ENCODE peak calls at places on chromosomes 3 and 15, in ten cellular contexts. One of them, this sample, is unnamed.

GRCh38 chr3:155026999-155027591 is 53.0 kb upstream of the MME start:
- DNase-seq in fibroblast of lung: peak; percentile 63
- DNase-seq in GM23338: no peak
- DNase-seq in Peyer's patch: no peak
- DNase-seq in MM.1S: no peak
- DNase-seq in psoas muscle: no peak
- DNase-seq in endothelial cell of umbilical vein: peak; percentile 61
- DNase-seq in adrenal gland: no peak
- DNase-seq in H1: no peak
- DNase-seq in upper lobe of right lung: no peak
- DNase-seq in this sample: peak; percentile 5

GRCh38 chr3:184117649-184118048 is 17.5 kb upstream of the EIF2B5 start:
- DNase-seq in adrenal gland: no peak
- DNase-seq in GM23338: peak; percentile 21
- DNase-seq in Peyer's patch: no peak
- DNase-seq in psoas muscle: no peak
- DNase-seq in upper lobe of right lung: no peak
- DNase-seq in endothelial cell of umbilical vein: no peak
- DNase-seq in H1: no peak
- DNase-seq in MM.1S: no peak
- DNase-seq in fibroblast of lung: no peak
- DNase-seq in this sample: no peak

GRCh38 chr3:143897558-143898305 is 49.5 kb upstream of the SLC9A9 start:
- DNase-seq in fibroblast of lung: peak; percentile 74
- DNase-seq in psoas muscle: no peak
- DNase-seq in upper lobe of right lung: no peak
- DNase-seq in endothelial cell of umbilical vein: peak; percentile 24
- DNase-seq in H1: no peak
- DNase-seq in GM23338: peak; percentile 47
- DNase-seq in Peyer's patch: no peak
- DNase-seq in adrenal gland: no peak
- DNase-seq in MM.1S: no peak
- DNase-seq in this sample: no peak

GRCh38 chr3:125057186-125057850 is 1.5 kb upstream of the HEG1 start:
- DNase-seq in endothelial cell of umbilical vein: peak; percentile 83
- DNase-seq in psoas muscle: no peak
- DNase-seq in adrenal gland: peak; percentile 55
- DNase-seq in MM.1S: no peak
- DNase-seq in H1: no peak
- DNase-seq in fibroblast of lung: peak; percentile 68
- DNase-seq in GM23338: no peak
- DNase-seq in upper lobe of right lung: no peak
- DNase-seq in Peyer's patch: no peak
- DNase-seq in this sample: no peak

GRCh38 chr3:138184994-138185393 is 2.1 kb upstream of the ARMC8 start:
- DNase-seq in fibroblast of lung: peak; percentile 10
- DNase-seq in MM.1S: no peak
- DNase-seq in Peyer's patch: no peak
- DNase-seq in upper lobe of right lung: no peak
- DNase-seq in endothelial cell of umbilical vein: no peak
- DNase-seq in H1: no peak
- DNase-seq in adrenal gland: no peak
- DNase-seq in psoas muscle: no peak
- DNase-seq in GM23338: no peak
- DNase-seq in this sample: no peak

GRCh38 chr3:195549931-195550519 is 6.9 kb upstream of the PPP1R2 start:
- DNase-seq in MM.1S: peak; percentile 89
- DNase-seq in Peyer's patch: peak; percentile 94
- DNase-seq in adrenal gland: no peak
- DNase-seq in GM23338: no peak
- DNase-seq in endothelial cell of umbilical vein: peak; percentile 18
- DNase-seq in H1: no peak
- DNase-seq in fibroblast of lung: no peak
- DNase-seq in psoas muscle: no peak
- DNase-seq in upper lobe of right lung: no peak
- DNase-seq in this sample: no peak

GRCh38 chr15:88852476-88852875 is 42.9 kb downstream of the HAPLN3 start:
- DNase-seq in Peyer's patch: no peak
- DNase-seq in H1: no peak
- DNase-seq in psoas muscle: no peak
- DNase-seq in adrenal gland: no peak
- DNase-seq in MM.1S: no peak
- DNase-seq in upper lobe of right lung: no peak
- DNase-seq in GM23338: no peak
- DNase-seq in endothelial cell of umbilical vein: no peak
- DNase-seq in fibroblast of lung: no peak
- DNase-seq in this sample: no peak

GRCh38 chr3:119099785-119100184 is 46.2 kb upstream of the TEX55 start:
- DNase-seq in endothelial cell of umbilical vein: no peak
- DNase-seq in adrenal gland: no peak
- DNase-seq in upper lobe of right lung: no peak
- DNase-seq in H1: no peak
- DNase-seq in fibroblast of lung: no peak
- DNase-seq in MM.1S: no peak
- DNase-seq in GM23338: no peak
- DNase-seq in psoas muscle: no peak
- DNase-seq in Peyer's patch: no peak
- DNase-seq in this sample: no peak

GRCh38 chr15:67883228-67883773 is 43.5 kb upstream of the RNU6-1 start:
- DNase-seq in H1: no peak
- DNase-seq in endothelial cell of umbilical vein: no peak
- DNase-seq in adrenal gland: no peak
- DNase-seq in fibroblast of lung: no peak
- DNase-seq in psoas muscle: no peak
- DNase-seq in MM.1S: no peak
- DNase-seq in Peyer's patch: no peak
- DNase-seq in upper lobe of right lung: no peak
- DNase-seq in GM23338: no peak
- DNase-seq in this sample: no peak

GRCh38 chr15:59678171-59678570 is 10.9 kb downstream of the BNIP2 start:
- DNase-seq in psoas muscle: no peak
- DNase-seq in adrenal gland: no peak
- DNase-seq in GM23338: no peak
- DNase-seq in upper lobe of right lung: no peak
- DNase-seq in Peyer's patch: no peak
- DNase-seq in endothelial cell of umbilical vein: no peak
- DNase-seq in MM.1S: no peak
- DNase-seq in H1: no peak
- DNase-seq in fibroblast of lung: no peak
- DNase-seq in this sample: no peak

GRCh38 chr15:62603757-62604156 is 438.7 kb upstream of the C2CD4B start:
- DNase-seq in H1: no peak
- DNase-seq in fibroblast of lung: peak; percentile 86
- DNase-seq in psoas muscle: no peak
- DNase-seq in MM.1S: no peak
- DNase-seq in upper lobe of right lung: no peak
- DNase-seq in Peyer's patch: no peak
- DNase-seq in endothelial cell of umbilical vein: no peak
- DNase-seq in GM23338: no peak
- DNase-seq in adrenal gland: peak; percentile 18
- DNase-seq in this sample: no peak

GRCh38 chr15:67805871-67806538 is 19.3 kb upstream of the SKOR1 start:
- DNase-seq in MM.1S: no peak
- DNase-seq in GM23338: no peak
- DNase-seq in psoas muscle: no peak
- DNase-seq in H1: no peak
- DNase-seq in upper lobe of right lung: no peak
- DNase-seq in Peyer's patch: peak; percentile 30
- DNase-seq in adrenal gland: no peak
- DNase-seq in endothelial cell of umbilical vein: no peak
- DNase-seq in fibroblast of lung: no peak
- DNase-seq in this sample: no peak

GRCh38 chr3:142498397-142499180 is 50.8 kb upstream of the XRN1 start:
- DNase-seq in fibroblast of lung: peak; percentile 31
- DNase-seq in psoas muscle: no peak
- DNase-seq in upper lobe of right lung: no peak
- DNase-seq in adrenal gland: no peak
- DNase-seq in H1: no peak
- DNase-seq in endothelial cell of umbilical vein: no peak
- DNase-seq in GM23338: no peak
- DNase-seq in Peyer's patch: no peak
- DNase-seq in MM.1S: no peak
- DNase-seq in this sample: no peak

GRCh38 chr3:16871915-16872842 is 12.6 kb upstream of the PLCL2 start:
- DNase-seq in fibroblast of lung: no peak
- DNase-seq in upper lobe of right lung: no peak
- DNase-seq in endothelial cell of umbilical vein: peak; percentile 31
- DNase-seq in H1: no peak
- DNase-seq in GM23338: no peak
- DNase-seq in Peyer's patch: no peak
- DNase-seq in psoas muscle: no peak
- DNase-seq in MM.1S: no peak
- DNase-seq in adrenal gland: no peak
- DNase-seq in this sample: no peak

DNA sequence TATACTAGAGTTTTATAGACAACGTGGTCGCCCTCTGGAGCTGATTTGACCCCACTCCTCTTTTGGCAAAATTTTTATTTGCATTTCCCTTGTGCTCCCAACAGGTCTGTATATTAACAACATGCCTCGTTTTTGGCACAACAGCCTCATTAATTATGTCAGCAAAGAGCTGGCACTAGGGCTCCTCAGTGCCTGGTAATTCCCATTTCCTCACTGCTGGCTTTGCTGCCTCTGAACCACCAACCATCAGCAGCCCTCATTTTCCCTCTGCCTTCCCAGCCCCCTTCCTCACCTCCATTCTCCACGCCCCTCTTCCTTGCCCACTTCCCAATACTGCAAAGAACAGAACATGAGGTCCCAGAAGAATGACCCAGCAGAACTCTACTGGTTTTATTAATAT is 204.8 kb downstream of the ABHD5 start:
- DNase-seq in MM.1S: no peak
- DNase-seq in upper lobe of right lung: no peak
- DNase-seq in fibroblast of lung: no peak
- DNase-seq in endothelial cell of umbilical vein: no peak
- DNase-seq in psoas muscle: no peak
- DNase-seq in adrenal gland: no peak
- DNase-seq in Peyer's patch: no peak
- DNase-seq in H1: no peak
- DNase-seq in GM23338: no peak
- DNase-seq in this sample: no peak
- H3K4me1 ChIP-seq in MM.1S: peaks cover 4% of the 10 kb centered on the region
- H3K4me1 ChIP-seq in upper lobe of right lung: peaks cover 6% of the 10 kb centered on the region
- H3K4me1 ChIP-seq in fibroblast of lung: peaks cover 2% of the 10 kb centered on the region
- H3K4me1 ChIP-seq in endothelial cell of umbilical vein: peaks cover 9% of the 10 kb centered on the region
- H3K4me1 ChIP-seq in psoas muscle: no peaks in the 10 kb centered on the region
- H3K4me1 ChIP-seq in adrenal gland: no peaks in the 10 kb centered on the region
- H3K4me1 ChIP-seq in Peyer's patch: peaks cover 13% of the 10 kb centered on the region
- H3K4me1 ChIP-seq in H1: no peaks in the 10 kb centered on the region
- H3K4me1 ChIP-seq in GM23338: peaks cover 26% of the 10 kb centered on the region
- H3K4me1 ChIP-seq in this sample: peaks cover 7% of the 10 kb centered on the region

GRCh38 chr15:66715736-66716667 is 14.0 kb downstream of the SMAD6 start:
- DNase-seq in upper lobe of right lung: no peak
- DNase-seq in psoas muscle: no peak
- DNase-seq in endothelial cell of umbilical vein: no peak
- DNase-seq in GM23338: no peak
- DNase-seq in adrenal gland: no peak
- DNase-seq in fibroblast of lung: no peak
- DNase-seq in H1: no peak
- DNase-seq in MM.1S: no peak
- DNase-seq in Peyer's patch: no peak
- DNase-seq in this sample: no peak

GRCh38 chr15:66711886-66712285 is 9.8 kb downstream of the SMAD6 start:
- DNase-seq in upper lobe of right lung: no peak
- DNase-seq in adrenal gland: no peak
- DNase-seq in Peyer's patch: no peak
- DNase-seq in endothelial cell of umbilical vein: no peak
- DNase-seq in GM23338: no peak
- DNase-seq in psoas muscle: no peak
- DNase-seq in fibroblast of lung: no peak
- DNase-seq in MM.1S: no peak
- DNase-seq in H1: no peak
- DNase-seq in this sample: no peak

GRCh38 chr15:66715181-66715624 is 13.2 kb downstream of the SMAD6 start:
- DNase-seq in GM23338: no peak
- DNase-seq in adrenal gland: no peak
- DNase-seq in H1: no peak
- DNase-seq in upper lobe of right lung: no peak
- DNase-seq in psoas muscle: no peak
- DNase-seq in MM.1S: no peak
- DNase-seq in fibroblast of lung: no peak
- DNase-seq in Peyer's patch: no peak
- DNase-seq in endothelial cell of umbilical vein: no peak
- DNase-seq in this sample: no peak

GRCh38 chr15:66714543-66714981 is 12.5 kb downstream of the SMAD6 start:
- DNase-seq in endothelial cell of umbilical vein: peak; percentile 34
- DNase-seq in adrenal gland: no peak
- DNase-seq in fibroblast of lung: peak; percentile 60
- DNase-seq in MM.1S: no peak
- DNase-seq in GM23338: no peak
- DNase-seq in upper lobe of right lung: no peak
- DNase-seq in H1: no peak
- DNase-seq in psoas muscle: no peak
- DNase-seq in Peyer's patch: peak; percentile 60
- DNase-seq in this sample: no peak

GRCh38 chr15:66713843-66714508 is 11.9 kb downstream of the SMAD6 start:
- DNase-seq in psoas muscle: no peak
- DNase-seq in upper lobe of right lung: no peak
- DNase-seq in MM.1S: peak; percentile 26
- DNase-seq in adrenal gland: no peak
- DNase-seq in Peyer's patch: no peak
- DNase-seq in fibroblast of lung: no peak
- DNase-seq in H1: no peak
- DNase-seq in endothelial cell of umbilical vein: no peak
- DNase-seq in GM23338: no peak
- DNase-seq in this sample: no peak
- H3K4me1 ChIP-seq in psoas muscle: no peaks in the 10 kb centered on the region
- H3K4me1 ChIP-seq in upper lobe of right lung: peaks cover 37% of the 10 kb centered on the region
- H3K4me1 ChIP-seq in MM.1S: peaks cover 18% of the 10 kb centered on the region
- H3K4me1 ChIP-seq in adrenal gland: peaks cover 3% of the 10 kb centered on the region
- H3K4me1 ChIP-seq in Peyer's patch: peaks cover 30% of the 10 kb centered on the region
- H3K4me1 ChIP-seq in fibroblast of lung: peaks cover 2% of the 10 kb centered on the region
- H3K4me1 ChIP-seq in H1: peaks cover 4% of the 10 kb centered on the region
- H3K4me1 ChIP-seq in endothelial cell of umbilical vein: peaks cover 36% of the 10 kb centered on the region
- H3K4me1 ChIP-seq in GM23338: peaks cover 10% of the 10 kb centered on the region
- H3K4me1 ChIP-seq in this sample: peaks cover 15% of the 10 kb centered on the region

DNA sequence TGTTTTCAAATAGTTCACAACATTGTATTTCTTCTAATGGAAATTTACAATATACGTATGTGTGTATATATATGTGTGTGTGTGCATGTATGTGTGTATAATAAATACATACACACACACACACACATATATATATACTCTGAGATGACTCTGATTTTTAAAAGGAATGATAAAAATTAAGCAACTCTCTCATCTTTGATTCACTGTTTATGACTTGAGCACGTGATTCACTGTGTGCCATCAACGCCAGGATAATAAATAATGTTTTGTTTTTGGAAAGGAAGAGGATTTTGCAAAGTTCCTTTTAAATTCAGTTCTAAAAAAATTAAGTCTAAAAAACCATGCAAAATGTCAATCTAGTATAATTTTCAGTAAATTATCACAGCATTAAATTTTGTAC is 132.4 kb downstream of the P3H2 start:
- DNase-seq in Peyer's patch: no peak
- DNase-seq in psoas muscle: no peak
- DNase-seq in GM23338: no peak
- DNase-seq in MM.1S: no peak
- DNase-seq in upper lobe of right lung: no peak
- DNase-seq in H1: no peak
- DNase-seq in adrenal gland: no peak
- DNase-seq in endothelial cell of umbilical vein: no peak
- DNase-seq in fibroblast of lung: no peak
- DNase-seq in this sample: no peak
- H3K4me1 ChIP-seq in Peyer's patch: no peaks in the 10 kb centered on the region
- H3K4me1 ChIP-seq in psoas muscle: no peaks in the 10 kb centered on the region
- H3K4me1 ChIP-seq in GM23338: peaks cover 42% of the 10 kb centered on the region
- H3K4me1 ChIP-seq in MM.1S: peaks cover 2% of the 10 kb centered on the region
- H3K4me1 ChIP-seq in upper lobe of right lung: no peaks in the 10 kb centered on the region
- H3K4me1 ChIP-seq in H1: peaks cover 9% of the 10 kb centered on the region
- H3K4me1 ChIP-seq in adrenal gland: no peaks in the 10 kb centered on the region
- H3K4me1 ChIP-seq in endothelial cell of umbilical vein: no peaks in the 10 kb centered on the region
- H3K4me1 ChIP-seq in fibroblast of lung: no peaks in the 10 kb centered on the region
- H3K4me1 ChIP-seq in this sample: no peaks in the 10 kb centered on the region

GRCh38 chr3:71562938-71563337 is 20.6 kb downstream of the FOXP1 start:
- DNase-seq in H1: no peak
- DNase-seq in GM23338: no peak
- DNase-seq in upper lobe of right lung: no peak
- DNase-seq in psoas muscle: no peak
- DNase-seq in fibroblast of lung: no peak
- DNase-seq in endothelial cell of umbilical vein: no peak
- DNase-seq in Peyer's patch: no peak
- DNase-seq in MM.1S: no peak
- DNase-seq in adrenal gland: no peak
- DNase-seq in this sample: no peak
- H3K4me1 ChIP-seq in H1: no peaks in the 10 kb centered on the region
- H3K4me1 ChIP-seq in GM23338: no peaks in the 10 kb centered on the region
- H3K4me1 ChIP-seq in upper lobe of right lung: no peaks in the 10 kb centered on the region
- H3K4me1 ChIP-seq in psoas muscle: peaks cover 12% of the 10 kb centered on the region
- H3K4me1 ChIP-seq in fibroblast of lung: no peaks in the 10 kb centered on the region
- H3K4me1 ChIP-seq in endothelial cell of umbilical vein: no peaks in the 10 kb centered on the region
- H3K4me1 ChIP-seq in Peyer's patch: peaks cover 16% of the 10 kb centered on the region
- H3K4me1 ChIP-seq in MM.1S: peaks cover 19% of the 10 kb centered on the region
- H3K4me1 ChIP-seq in adrenal gland: no peaks in the 10 kb centered on the region
- H3K4me1 ChIP-seq in this sample: peaks cover 8% of the 10 kb centered on the region